ENCODE peak calls at places on chromosomes 13 and 19, in five cellular contexts. C is mucosa of descending colon, Z is aorta, K is nucleus accumbens, I is tibial artery. O is an unnamed sample.

GRCh38 chr13:38418286-38418685 is 68.6 kb downstream of the UFM1 start:
- DNase-seq in C (no peak), Z (no peak), K (no peak), I (no peak), O (no peak)

GRCh38 chr19:32539240-32539916 is 41.6 kb upstream of the PDCD5 start:
- DNase-seq in C (no peak), Z (no peak), K (no peak), I (no peak), O (no peak)

GRCh38 chr13:75310005-75310580 is 171.9 kb downstream of the TBC1D4 start:
- DNase-seq in C (no peak), Z (no peak), K (no peak), I (no peak), O (no peak)

GRCh38 chr13:112183544-112184145 is 116.7 kb downstream of the SOX1 start:
- DNase-seq in C (no peak), Z (peak; percentile 44), K (no peak), I (no peak), O (no peak)

GRCh38 chr13:81171065-81171647 is 830.2 kb upstream of the SPRY2 start:
- DNase-seq in C (no peak), Z (no peak), K (no peak), I (no peak), O (no peak)

GRCh38 chr13:24529478-24529877 is 16.9 kb upstream of the PARP4 start:
- DNase-seq in C (no peak), Z (no peak), K (no peak), I (no peak), O (no peak)

GRCh38 chr19:12891553-12892021 is 627 bp downstream of the GCDH start:
- DNase-seq in C (no peak), Z (no peak), K (no peak), I (no peak), O (no peak)

GRCh38 chr13:46565808-46566750 is 13.1 kb downstream of the LRCH1 start:
- DNase-seq in C (no peak), Z (no peak), K (no peak), I (no peak), O (no peak)

GRCh38 chr13:111526922-111527321 is 206.5 kb downstream of the TEX29 start:
- DNase-seq in C (no peak), Z (no peak), K (no peak), I (no peak), O (peak; percentile 23)

O was measured in lower lobe of right lung.